ENCODE peak calls at places on chromosomes 5 and 9, in seven cellular contexts. D is choroid plexus epithelial cell; M is stimulated activated CD4-positive, alpha-beta T cell treated with anti-CD3 and anti-CD28 coated beads, Interleukin-1b, Interleukin-23, amount 100 ng/mL, for 48 hours; Y is GM12865; E is C1 segment of cervical spinal cord; J is GM10248; X is COLO829. T is an unnamed sample.
A peak's percentile ranks its signal among the peaks of the same experiment; 100 is the strongest.

GRCh38 chr9:95822583-95823431 is 52.7 kb upstream of the ERCC6L2 start:
- DNase-seq in X (peak; percentile 21), Y (peak; percentile 91), M (peak; percentile 41), D (peak; percentile 96), J (peak; percentile 75), E (no peak), T (peak; percentile 89)

GRCh38 chr5:164498393-164498792 is 993.0 kb downstream of the MAT2B start:
- DNase-seq in Y (no peak), E (no peak), X (no peak), D (no peak), M (no peak), J (no peak), T (no peak)

GRCh38 chr9:86705474-86705873 is 241.8 kb downstream of the GAS1 start:
- DNase-seq in D (peak; percentile 29), Y (no peak), J (no peak), M (no peak), X (no peak), E (no peak), T (no peak)

GRCh38 chr5:2196989-2197531 is 314.3 kb upstream of the IRX4 start:
- DNase-seq in M (no peak), X (no peak), Y (no peak), E (no peak), D (no peak), J (no peak), T (no peak)

GRCh38 chr5:78287833-78288232 is 6.7 kb downstream of the AP3B1 start:
- DNase-seq in E (no peak), J (no peak), D (peak; percentile 85), M (no peak), Y (no peak), X (no peak), T (peak; percentile 77)

GRCh38 chr9:22401671-22402070 is 45.0 kb upstream of the DMRTA1 start:
- DNase-seq in M (no peak), J (no peak), X (no peak), Y (no peak), D (peak; percentile 40), E (no peak), T (peak; percentile 48)

GRCh38 chr5:114191441-114191840 is 170.4 kb upstream of the KCNN2 start:
- DNase-seq in J (no peak), Y (no peak), D (no peak), E (no peak), M (no peak), X (no peak), T (no peak)

GRCh38 chr5:94021246-94021645 is 279.8 kb upstream of the POU5F2 start:
- DNase-seq in E (peak; percentile 11), X (peak; percentile 72), J (no peak), Y (no peak), D (peak; percentile 50), M (no peak), T (peak; percentile 77)

GRCh38 chr5:151026088-151026487 is 5.7 kb downstream of the GPX3 start:
- DNase-seq in Y (no peak), E (no peak), X (no peak), M (no peak), D (no peak), J (no peak), T (no peak)

GRCh38 chr9:16025627-16026026 is 472.8 kb downstream of the CCDC171 start:
- DNase-seq in M (no peak), Y (no peak), J (no peak), D (no peak), E (no peak), X (no peak), T (no peak)

GRCh38 chr9:127057970-127058644 is 64.3 kb downstream of the ANGPTL2 start:
- DNase-seq in M (no peak), J (no peak), E (peak; percentile 88), X (no peak), Y (no peak), D (peak; percentile 43), T (no peak)

GRCh38 chr5:178074266-178074952 is 38.9 kb upstream of the N4BP3 start:
- DNase-seq in E (peak; percentile 50), X (peak; percentile 91), J (no peak), M (no peak), Y (peak; percentile 24), D (peak; percentile 18), T (peak; percentile 18)

GRCh38 chr5:35671516-35671915 is 53.9 kb downstream of the SPEF2 start:
- DNase-seq in Y (no peak), X (no peak), M (no peak), J (no peak), D (peak; percentile 9), E (no peak), T (peak; percentile 20)

GRCh38 chr5:66849803-66850202 is 253.6 kb downstream of the MAST4 start:
- DNase-seq in E (no peak), Y (no peak), M (no peak), D (peak; percentile 64), J (no peak), X (no peak), T (no peak)